ENCODE peak calls at places on chromosomes 7 and 10, in seven cellular contexts. One of them, this sample, is unnamed.

GRCh38 chr7:29881724-29882123 is 75.4 kb downstream of the WIPF3 start:
- DNase-seq in A549: no peak
- DNase-seq in H1: peak
- DNase-seq in GM12878: no peak
- DNase-seq in HepG2: no peak
- DNase-seq in K562: no peak
- DNase-seq in SK-N-SH: no peak
- DNase-seq in this sample: no peak

GRCh38 chr7:114620208-114620607 is 205.6 kb downstream of the FOXP2 start:
- DNase-seq in HepG2: no peak
- DNase-seq in SK-N-SH: no peak
- DNase-seq in GM12878: no peak
- DNase-seq in H1: no peak
- DNase-seq in K562: no peak
- DNase-seq in A549: no peak
- DNase-seq in this sample: no peak

GRCh38 chr10:99304027-99304856 is 24.9 kb upstream of the CNNM1 start:
- DNase-seq in GM12878: no peak
- DNase-seq in SK-N-SH: no peak
- DNase-seq in A549: peak
- DNase-seq in HepG2: peak
- DNase-seq in K562: no peak
- DNase-seq in H1: no peak
- DNase-seq in this sample: no peak

GRCh38 chr10:103745264-103746247 is 109.8 kb downstream of the SH3PXD2A start:
- DNase-seq in HepG2: no peak
- DNase-seq in SK-N-SH: no peak
- DNase-seq in H1: no peak
- DNase-seq in GM12878: no peak
- DNase-seq in K562: no peak
- DNase-seq in A549: no peak
- DNase-seq in this sample: peak

GRCh38 chr10:95356-96115 is 39.7 kb upstream of the ZMYND11 start:
- DNase-seq in SK-N-SH: no peak
- DNase-seq in GM12878: no peak
- DNase-seq in K562: no peak
- DNase-seq in A549: no peak
- DNase-seq in H1: no peak
- DNase-seq in HepG2: no peak
- DNase-seq in this sample: no peak

GRCh38 chr7:24905996-24906770 is 73.8 kb downstream of the OSBPL3 start:
- DNase-seq in HepG2: no peak
- DNase-seq in H1: no peak
- DNase-seq in A549: no peak
- DNase-seq in GM12878: no peak
- DNase-seq in SK-N-SH: no peak
- DNase-seq in K562: no peak
- DNase-seq in this sample: no peak

GRCh38 chr10:65497837-65498236 is 1428.0 kb upstream of the LRRTM3 start:
- DNase-seq in H1: no peak
- DNase-seq in A549: no peak
- DNase-seq in SK-N-SH: no peak
- DNase-seq in K562: no peak
- DNase-seq in HepG2: no peak
- DNase-seq in GM12878: no peak
- DNase-seq in this sample: no peak

GRCh38 chr7:66642186-66642585 is 13.5 kb downstream of the KCTD7 start:
- DNase-seq in K562: no peak
- DNase-seq in HepG2: no peak
- DNase-seq in SK-N-SH: peak
- DNase-seq in GM12878: no peak
- DNase-seq in A549: no peak
- DNase-seq in H1: no peak
- DNase-seq in this sample: no peak

GRCh38 chr7:138468244-138469123 is 8.4 kb downstream of the TRIM24 start:
- DNase-seq in K562: no peak
- DNase-seq in H1: no peak
- DNase-seq in SK-N-SH: no peak
- DNase-seq in HepG2: no peak
- DNase-seq in GM12878: no peak
- DNase-seq in A549: no peak
- DNase-seq in this sample: peak

GRCh38 chr10:14126697-14127440 is 203.9 kb downstream of the FRMD4A start:
- DNase-seq in K562: no peak
- DNase-seq in H1: no peak
- DNase-seq in HepG2: no peak
- DNase-seq in SK-N-SH: no peak
- DNase-seq in GM12878: no peak
- DNase-seq in A549: no peak
- DNase-seq in this sample: peak

GRCh38 chr10:102268333-102268999 is 23.1 kb downstream of the GBF1 start:
- DNase-seq in GM12878: no peak
- DNase-seq in SK-N-SH: no peak
- DNase-seq in HepG2: no peak
- DNase-seq in A549: no peak
- DNase-seq in K562: no peak
- DNase-seq in H1: no peak
- DNase-seq in this sample: peak

GRCh38 chr10:51124852-51125251 is 50.6 kb downstream of the PRKG1 start:
- DNase-seq in A549: no peak
- DNase-seq in SK-N-SH: no peak
- DNase-seq in GM12878: no peak
- DNase-seq in H1: no peak
- DNase-seq in HepG2: no peak
- DNase-seq in K562: peak
- DNase-seq in this sample: no peak

GRCh38 chr7:142012825-142013506 is 17.3 kb downstream of the MGAM start:
- DNase-seq in H1: no peak
- DNase-seq in HepG2: no peak
- DNase-seq in A549: peak
- DNase-seq in SK-N-SH: no peak
- DNase-seq in GM12878: no peak
- DNase-seq in K562: no peak
- DNase-seq in this sample: no peak

GRCh38 chr10:44317856-44318255 is 67.0 kb downstream of the CXCL12 start:
- DNase-seq in SK-N-SH: no peak
- DNase-seq in H1: no peak
- DNase-seq in HepG2: no peak
- DNase-seq in A549: no peak
- DNase-seq in K562: no peak
- DNase-seq in GM12878: no peak
- DNase-seq in this sample: no peak

GRCh38 chr10:129851941-129852650 is 112.0 kb downstream of the EBF3 start:
- DNase-seq in GM12878: no peak
- DNase-seq in K562: no peak
- DNase-seq in SK-N-SH: no peak
- DNase-seq in H1: no peak
- DNase-seq in HepG2: no peak
- DNase-seq in A549: no peak
- DNase-seq in this sample: no peak

GRCh38 chr7:28383949-28384348 is 28.4 kb upstream of the CREB5 start:
- DNase-seq in K562: no peak
- DNase-seq in H1: no peak
- DNase-seq in GM12878: no peak
- DNase-seq in SK-N-SH: no peak
- DNase-seq in HepG2: no peak
- DNase-seq in A549: no peak
- DNase-seq in this sample: no peak

GRCh38 chr7:28395404-28395803 is 16.9 kb upstream of the CREB5 start:
- DNase-seq in H1: no peak
- DNase-seq in HepG2: no peak
- DNase-seq in K562: no peak
- DNase-seq in A549: no peak
- DNase-seq in SK-N-SH: no peak
- DNase-seq in GM12878: no peak
- DNase-seq in this sample: no peak

GRCh38 chr7:28392289-28392688 is 20.0 kb upstream of the CREB5 start:
- DNase-seq in GM12878: no peak
- DNase-seq in H1: no peak
- DNase-seq in A549: no peak
- DNase-seq in SK-N-SH: no peak
- DNase-seq in K562: no peak
- DNase-seq in HepG2: no peak
- DNase-seq in this sample: no peak

GRCh38 chr7:28389504-28390385 is 22.6 kb upstream of the CREB5 start:
- DNase-seq in H1: no peak
- DNase-seq in GM12878: no peak
- DNase-seq in HepG2: peak
- DNase-seq in SK-N-SH: peak
- DNase-seq in K562: peak
- DNase-seq in A549: peak
- DNase-seq in this sample: peak
- TF ChIP-seq RFX5 in H1: no peak
- TF ChIP-seq RFX5 in GM12878: no peak
- TF ChIP-seq RFX5 in HepG2: no peak
- TF ChIP-seq RFX5 in SK-N-SH: no peak
- TF ChIP-seq RFX5 in K562: no peak
- TF ChIP-seq RFX5 in A549: no peak
- TF ChIP-seq RFX5 in this sample: no peak

GRCh38 chr7:95318501-95318900 is 5.8 kb downstream of the PON1 start:
- DNase-seq in A549: no peak
- DNase-seq in SK-N-SH: no peak
- DNase-seq in HepG2: peak
- DNase-seq in H1: no peak
- DNase-seq in K562: no peak
- DNase-seq in GM12878: no peak
- DNase-seq in this sample: no peak
- TF ChIP-seq RFX5 in A549: no peak
- TF ChIP-seq RFX5 in SK-N-SH: no peak
- TF ChIP-seq RFX5 in HepG2: no peak
- TF ChIP-seq RFX5 in H1: no peak
- TF ChIP-seq RFX5 in K562: no peak
- TF ChIP-seq RFX5 in GM12878: no peak
- TF ChIP-seq RFX5 in this sample: no peak

DNA sequence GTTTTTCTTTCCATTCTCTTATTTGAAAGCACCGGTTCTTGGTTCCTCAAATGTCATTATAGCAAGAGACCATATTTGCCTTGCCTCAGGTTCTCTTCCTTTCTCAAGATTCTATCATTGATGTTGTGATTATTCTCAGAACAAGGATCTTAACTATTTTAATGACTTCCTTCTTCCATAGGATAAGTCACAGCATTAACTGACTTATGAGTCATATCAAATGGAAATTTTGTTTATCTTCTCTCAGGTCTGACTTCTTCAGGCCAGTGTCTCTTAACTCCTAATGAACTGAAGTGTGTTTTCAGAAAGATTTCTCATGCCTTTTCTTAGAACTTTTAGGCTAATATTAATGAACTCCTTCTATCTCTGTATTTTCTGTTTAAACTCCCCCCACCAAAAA is 794.6 kb upstream of the LRRN3 start:
- DNase-seq in GM12878: no peak
- DNase-seq in SK-N-SH: no peak
- DNase-seq in K562: no peak
- DNase-seq in H1: no peak
- DNase-seq in HepG2: no peak
- DNase-seq in A549: no peak
- DNase-seq in this sample: peak
- TF ChIP-seq RFX5 in GM12878: no peak
- TF ChIP-seq RFX5 in SK-N-SH: no peak
- TF ChIP-seq RFX5 in K562: no peak
- TF ChIP-seq RFX5 in H1: no peak
- TF ChIP-seq RFX5 in HepG2: no peak
- TF ChIP-seq RFX5 in A549: no peak
- TF ChIP-seq RFX5 in this sample: no peak

DNA sequence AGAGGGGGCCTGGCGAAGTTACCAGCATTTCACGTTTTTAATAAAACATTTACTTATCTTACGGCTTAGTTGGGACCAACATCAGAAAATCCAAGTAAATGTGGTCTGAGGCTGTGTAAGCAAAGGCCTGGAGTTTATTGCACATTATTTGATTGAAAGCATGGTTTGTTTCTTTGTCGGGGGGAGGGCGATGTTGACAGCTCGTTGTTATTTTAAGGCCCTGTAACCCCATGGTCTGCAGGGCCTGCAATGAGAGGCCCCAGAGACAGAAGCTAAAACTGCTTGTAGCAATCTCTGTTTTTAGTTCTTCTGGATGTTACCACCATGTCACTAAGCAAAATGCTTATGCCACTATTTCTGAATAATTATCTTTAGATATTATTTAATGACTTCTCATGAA is 88.9 kb downstream of the MYOF start:
- DNase-seq in K562: no peak
- DNase-seq in HepG2: no peak
- DNase-seq in H1: no peak
- DNase-seq in SK-N-SH: no peak
- DNase-seq in A549: no peak
- DNase-seq in GM12878: no peak
- DNase-seq in this sample: no peak
- TF ChIP-seq RFX5 in K562: no peak
- TF ChIP-seq RFX5 in HepG2: no peak
- TF ChIP-seq RFX5 in H1: no peak
- TF ChIP-seq RFX5 in SK-N-SH: no peak
- TF ChIP-seq RFX5 in A549: no peak
- TF ChIP-seq RFX5 in GM12878: no peak
- TF ChIP-seq RFX5 in this sample: no peak

GRCh38 chr7:43779032-43779812 is 20.7 kb downstream of the BLVRA start:
- DNase-seq in HepG2: no peak
- DNase-seq in H1: no peak
- DNase-seq in A549: peak
- DNase-seq in K562: peak
- DNase-seq in SK-N-SH: no peak
- DNase-seq in GM12878: no peak
- DNase-seq in this sample: no peak
- TF ChIP-seq RFX5 in HepG2: no peak
- TF ChIP-seq RFX5 in H1: no peak
- TF ChIP-seq RFX5 in A549: no peak
- TF ChIP-seq RFX5 in K562: no peak
- TF ChIP-seq RFX5 in SK-N-SH: no peak
- TF ChIP-seq RFX5 in GM12878: no peak
- TF ChIP-seq RFX5 in this sample: no peak

DNA sequence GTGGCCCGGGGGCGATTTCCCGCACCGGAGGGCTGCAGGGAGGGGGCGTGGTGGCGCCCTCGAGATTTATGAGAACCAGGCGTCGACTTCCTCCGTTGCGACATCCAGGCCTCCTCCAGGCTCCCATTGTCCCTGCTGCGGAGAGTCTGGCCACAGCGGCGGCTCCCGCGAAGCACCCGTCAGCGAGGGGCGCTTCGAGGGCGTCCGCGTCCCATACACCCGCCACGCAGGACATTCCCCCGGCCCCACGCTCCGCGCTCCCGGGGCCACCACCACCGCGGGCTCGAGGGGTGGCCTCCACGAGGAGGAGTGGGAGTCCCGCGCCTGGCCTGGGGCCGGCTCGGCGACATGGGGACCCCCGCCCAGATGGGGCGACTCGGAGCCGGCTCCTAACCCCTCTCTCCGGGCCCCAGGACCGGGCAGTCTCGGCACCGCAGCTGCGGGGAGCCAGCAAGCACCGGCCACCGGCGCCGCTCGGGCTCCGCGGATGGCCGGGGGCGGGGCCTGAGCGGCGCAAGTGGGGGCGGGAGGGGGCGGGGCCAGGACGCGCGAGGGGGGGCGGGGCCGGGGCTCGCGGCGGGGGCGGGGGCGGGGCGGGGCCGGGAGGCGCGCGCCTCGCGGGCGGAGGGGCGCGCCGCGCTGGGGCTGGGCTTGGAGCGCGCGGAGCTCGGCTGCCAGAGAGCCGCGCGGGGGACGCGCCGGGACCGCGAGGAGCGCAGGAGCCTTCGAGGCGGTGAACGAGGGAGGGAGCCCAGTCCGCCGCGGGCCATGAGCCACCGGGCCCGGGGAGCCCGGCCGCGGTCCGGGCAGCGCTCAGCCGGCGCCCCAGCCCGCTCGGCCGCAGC is at the start of gene SH2B2:
- DNase-seq in H1: no peak
- DNase-seq in K562: peak
- DNase-seq in A549: peak
- DNase-seq in GM12878: no peak
- DNase-seq in HepG2: peak
- DNase-seq in SK-N-SH: peak
- DNase-seq in this sample: peak
- TF ChIP-seq RFX5 in H1: no peak
- TF ChIP-seq RFX5 in K562: no peak
- TF ChIP-seq RFX5 in A549: no peak
- TF ChIP-seq RFX5 in GM12878: no peak
- TF ChIP-seq RFX5 in HepG2: no peak
- TF ChIP-seq RFX5 in SK-N-SH: no peak
- TF ChIP-seq RFX5 in this sample: no peak

This sample was measured in IMR-90.